ENCODE peak calls at places on chromosomes 5 and 9, in four cellular contexts. Q is mesendoderm, C is IMR-90, K is H1. T is an unnamed sample.

GRCh38 chr5:19256036-19256435 is 732.0 kb downstream of the CDH18 start:
- DNase-seq in Q (no peak), C (no peak), K (no peak), T (no peak)

GRCh38 chr5:97495301-97495700 is 312.3 kb upstream of the RIOK2 start:
- DNase-seq in Q (peak), C (no peak), K (no peak), T (no peak)

GRCh38 chr9:136419092-136419420 is 8.6 kb downstream of the PMPCA start:
- DNase-seq in Q (no peak), C (no peak), K (no peak), T (no peak)

GRCh38 chr5:119852140-119852539 is 222.8 kb downstream of the FAM170A start:
- DNase-seq in Q (no peak), C (no peak), K (no peak), T (no peak)

GRCh38 chr9:112012026-112012902 is 115.7 kb downstream of the UGCG start:
- DNase-seq in Q (no peak), C (peak), K (no peak), T (no peak)

GRCh38 chr5:68171101-68171558 is 44.4 kb upstream of the PIK3R1 start:
- DNase-seq in Q (no peak), C (peak), K (no peak), T (no peak)

GRCh38 chr5:31995714-31996113 is 178.4 kb downstream of the GOLPH3 start:
- DNase-seq in Q (no peak), C (no peak), K (no peak), T (no peak)

GRCh38 chr5:91281409-91281808 is 101.7 kb downstream of the ARRDC3 start:
- DNase-seq in Q (no peak), C (peak), K (no peak), T (no peak)

GRCh38 chr5:156896545-156896944 is 46.5 kb downstream of the PPP1R2B start:
- DNase-seq in Q (peak), C (no peak), K (no peak), T (no peak)

GRCh38 chr9:2228132-2228531 is 213.0 kb downstream of the SMARCA2 start:
- DNase-seq in Q (peak), C (no peak), K (peak), T (peak)

GRCh38 chr5:115389799-115390382 is 93.4 kb upstream of the CCDC112 start:
- DNase-seq in Q (peak), C (no peak), K (peak), T (peak)

GRCh38 chr9:114371986-114372917 is 15.5 kb downstream of the AKNA start:
- DNase-seq in Q (peak), C (no peak), K (no peak), T (no peak)

GRCh38 chr5:19891658-19892057 is 96.3 kb downstream of the CDH18 start:
- DNase-seq in Q (no peak), C (peak), K (no peak), T (no peak)

GRCh38 chr9:38059233-38059936 is 9.6 kb downstream of the SHB start:
- DNase-seq in Q (no peak), C (peak), K (no peak), T (no peak)

GRCh38 chr9:32899181-32899580 is 102.2 kb downstream of the APTX start:
- DNase-seq in Q (no peak), C (no peak), K (no peak), T (no peak)

GRCh38 chr5:74935752-74936091 is 69.5 kb upstream of the FAM169A start:
- DNase-seq in Q (no peak), C (no peak), K (no peak), T (no peak)

GRCh38 chr9:77929942-77930341 is 101.7 kb downstream of the GNAQ start:
- DNase-seq in Q (no peak), C (no peak), K (no peak), T (no peak)

GRCh38 chr9:72728031-72728770 is 206.8 kb downstream of the TMC1 start:
- DNase-seq in Q (no peak), C (no peak), K (no peak), T (no peak)

GRCh38 chr9:93555370-93555769 is 21.0 kb upstream of the PHF2 start:
- DNase-seq in Q (no peak), C (no peak), K (no peak), T (no peak)

GRCh38 chr9:136678624-136679023 is 8.6 kb downstream of the AGPAT2 start:
- DNase-seq in Q (no peak), C (no peak), K (no peak), T (no peak)

GRCh38 chr5:1507457-1507856 is 16.3 kb downstream of the LPCAT1 start:
- DNase-seq in Q (no peak), C (no peak), K (no peak), T (no peak)

GRCh38 chr5:74206571-74207550 is 433.7 kb downstream of the ENC1 start:
- DNase-seq in Q (no peak), C (peak), K (peak), T (no peak)

GRCh38 chr5:74762599-74762998 is 4.3 kb downstream of the GFM2 start:
- DNase-seq in Q (peak), C (peak), K (no peak), T (no peak)

GRCh38 chr9:128215491-128216404 is 12.6 kb downstream of the DNM1 start:
- DNase-seq in Q (peak), C (peak), K (no peak), T (no peak)

GRCh38 chr9:73165911-73166310 is 14.2 kb downstream of the ANXA1 start:
- DNase-seq in Q (no peak), C (no peak), K (no peak), T (no peak)

GRCh38 chr9:6068983-6069382 is 53.6 kb upstream of the RANBP6 start:
- DNase-seq in Q (no peak), C (no peak), K (no peak), T (no peak)

GRCh38 chr5:22329683-22330082 is 523.5 kb downstream of the CDH12 start:
- DNase-seq in Q (no peak), C (no peak), K (no peak), T (no peak)
- H4K5ac ChIP-seq in Q (no peak), C (no peak), K (no peak), T (no peak)

GRCh38 chr9:122202099-122202498 is 26.7 kb downstream of the LHX6 start:
- DNase-seq in Q (no peak), C (no peak), K (no peak), T (no peak)
- H4K5ac ChIP-seq in Q (no peak), C (no peak), K (no peak), T (no peak)

GRCh38 chr9:75432386-75432785 is 344.1 kb downstream of the OSTF1 start:
- DNase-seq in Q (no peak), C (no peak), K (no peak), T (no peak)
- H4K5ac ChIP-seq in Q (no peak), C (no peak), K (no peak), T (no peak)

GRCh38 chr5:127963233-127963632 is 120.3 kb upstream of the SLC12A2 start:
- DNase-seq in Q (no peak), C (no peak), K (no peak), T (no peak)
- H4K5ac ChIP-seq in Q (no peak), C (no peak), K (no peak), T (no peak)

GRCh38 chr9:16654727-16655126 is 215.7 kb downstream of the BNC2 start:
- DNase-seq in Q (no peak), C (no peak), K (no peak), T (no peak)
- H4K5ac ChIP-seq in Q (no peak), C (peak), K (peak), T (no peak)

DNA sequence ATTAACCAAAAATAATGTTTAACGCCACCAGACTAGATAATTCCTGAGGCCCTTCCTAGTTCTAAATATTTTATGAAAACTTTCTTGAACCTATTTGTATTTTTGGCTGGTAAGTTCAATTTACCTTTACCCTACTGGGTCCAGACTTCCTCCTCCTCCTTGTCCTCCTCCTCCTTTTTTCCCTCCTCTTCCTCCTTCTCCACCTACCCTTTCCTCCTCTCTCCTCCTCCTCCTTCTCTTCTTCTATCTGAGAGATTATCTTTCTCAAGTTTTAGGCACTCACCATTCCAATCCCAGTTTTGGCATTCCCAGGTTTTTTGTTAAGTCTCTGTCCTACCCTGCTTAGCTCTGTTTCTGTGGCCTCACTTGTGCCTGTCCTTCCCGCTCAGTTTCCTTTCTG is 24.7 kb upstream of the RAPGEF1 start:
- DNase-seq in Q (no peak), C (no peak), K (no peak), T (no peak)
- H4K5ac ChIP-seq in Q (no peak), C (no peak), K (no peak), T (no peak)

DNA sequence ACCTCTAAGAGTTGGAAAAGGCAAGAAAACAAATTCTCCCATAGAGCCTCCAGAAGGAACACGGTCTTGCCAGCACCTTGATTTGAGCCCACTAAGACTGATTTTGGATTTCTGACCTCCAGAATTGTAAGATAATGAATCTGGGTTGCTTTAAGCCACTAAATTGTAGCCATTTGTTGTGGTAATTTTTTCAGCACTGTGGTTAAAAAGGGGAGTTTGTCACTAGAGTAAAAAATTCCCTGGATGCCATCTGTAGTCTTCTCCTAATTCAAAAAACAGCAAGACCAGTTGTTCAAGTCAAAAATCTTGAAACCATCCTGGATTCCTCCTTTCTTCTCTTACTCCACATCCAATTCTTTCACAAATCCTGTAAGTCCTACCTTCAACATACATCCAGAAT is 39.6 kb downstream of the NRG2 start:
- DNase-seq in Q (no peak), C (no peak), K (no peak), T (no peak)
- H4K5ac ChIP-seq in Q (no peak), C (no peak), K (no peak), T (no peak)

GRCh38 chr9:19553441-19553840 is 144.6 kb downstream of the ACER2 start:
- DNase-seq in Q (no peak), C (no peak), K (no peak), T (no peak)

GRCh38 chr9:19554518-19554917 is 145.7 kb downstream of the ACER2 start:
- DNase-seq in Q (no peak), C (no peak), K (no peak), T (no peak)

GRCh38 chr9:19552282-19552681 is 143.5 kb downstream of the ACER2 start:
- DNase-seq in Q (no peak), C (no peak), K (no peak), T (no peak)

GRCh38 chr9:19551124-19551929 is 142.5 kb downstream of the ACER2 start:
- DNase-seq in Q (peak), C (peak), K (no peak), T (peak)

DNA sequence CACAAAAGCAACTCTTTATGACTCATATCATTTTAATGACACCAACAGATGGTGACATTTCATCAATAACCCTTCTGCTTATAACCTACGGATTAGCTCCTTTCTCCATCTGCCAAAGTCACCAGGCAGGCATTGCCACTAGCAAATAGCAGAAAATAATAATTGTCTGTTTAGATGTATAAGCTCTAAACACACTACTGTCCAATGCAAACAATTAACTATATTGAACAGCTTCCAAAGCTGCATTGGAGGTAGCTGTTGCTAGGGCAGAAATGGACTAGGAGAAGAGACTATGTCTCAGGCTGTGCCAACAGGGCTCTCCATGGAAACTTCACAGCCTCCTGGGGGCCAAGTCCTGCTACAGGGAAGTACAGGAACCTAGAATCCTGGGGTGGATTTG is 143.9 kb downstream of the ACER2 start:
- DNase-seq in Q (no peak), C (no peak), K (no peak), T (no peak)
- H4K5ac ChIP-seq in Q (no peak), C (no peak), K (no peak), T (no peak)

GRCh38 chr5:134905246-134905996 is 490 bp downstream of the PCBD2 start:
- DNase-seq in Q (peak), C (peak), K (no peak), T (no peak)

GRCh38 chr5:134911285-134912215 is 6.6 kb downstream of the PCBD2 start:
- DNase-seq in Q (no peak), C (no peak), K (no peak), T (no peak)

GRCh38 chr5:134902071-134902801 is 2.7 kb upstream of the PCBD2 start:
- DNase-seq in Q (no peak), C (peak), K (no peak), T (no peak)

GRCh38 chr5:134904621-134905245 is at the start of gene PCBD2:
- DNase-seq in Q (peak), C (peak), K (peak), T (peak)

GRCh38 chr5:134906811-134907210 is 1.9 kb downstream of the PCBD2 start:
- DNase-seq in Q (no peak), C (no peak), K (no peak), T (no peak)
- H4K5ac ChIP-seq in Q (no peak), C (no peak), K (no peak), T (no peak)

DNA sequence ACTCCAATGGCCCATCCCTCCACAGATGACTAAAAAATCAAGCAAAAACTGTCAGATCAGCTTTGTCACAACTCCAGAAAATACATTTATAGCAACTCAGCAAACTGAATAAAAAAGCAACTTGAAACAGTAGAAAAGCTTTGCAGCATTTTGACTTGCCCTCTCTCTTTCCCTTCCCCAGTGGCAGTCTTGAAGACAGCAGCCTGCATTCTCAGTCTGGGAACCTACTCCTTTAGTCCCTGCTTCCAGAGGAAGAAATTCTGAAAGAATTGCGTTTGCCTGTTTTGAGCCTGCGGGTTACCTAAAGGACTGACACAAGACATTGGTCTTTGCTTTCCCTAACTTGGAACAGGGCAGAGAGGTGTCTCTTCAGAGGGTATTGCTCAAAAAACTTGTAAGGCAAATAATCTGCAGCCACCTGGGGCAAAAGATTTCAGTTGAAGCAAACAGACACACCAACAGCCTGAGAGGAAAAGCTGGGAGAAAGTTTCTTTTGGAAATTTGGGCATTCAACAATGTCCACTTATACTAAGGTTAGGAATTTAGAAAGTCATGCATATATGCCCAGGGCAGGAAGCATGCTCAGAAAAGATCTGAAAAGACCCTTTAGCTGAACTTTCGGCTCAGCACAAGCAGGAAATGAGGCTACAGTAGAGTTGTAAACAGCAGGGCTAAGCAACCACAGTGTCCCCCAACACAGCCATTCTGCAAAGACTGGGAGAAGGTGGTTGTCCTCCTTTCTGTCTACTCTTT is 15.2 kb upstream of the SLC35D2 start:
- DNase-seq in Q (peak), C (no peak), K (no peak), T (no peak)
- H4K5ac ChIP-seq in Q (no peak), C (peak), K (no peak), T (no peak)

T was measured in H9.